ENCODE peak calls at places on chromosome 15, in five cellular contexts. K is fibroblast of lung, G is Caco-2, M is HCT116, T is Peyer's patch. R is an unnamed sample. For H3K9me3 and H3K4me1, the result is how much of the 10 kb centered on the place peaks cover.

GRCh38 chr15:95822946-95823345 is 507.6 kb upstream of the NR2F2 start:
- DNase-seq in K (no peak), M (no peak), T (no peak), G (no peak), R (no peak)

GRCh38 chr15:40051616-40052415 is 12.8 kb upstream of the SRP14 start:
- DNase-seq in G (peak), K (no peak), T (peak), M (no peak), R (no peak)

GRCh38 chr15:80978685-80979084 is 10.9 kb downstream of the MESD start:
- DNase-seq in K (peak), M (no peak), T (no peak), G (no peak), R (no peak)

GRCh38 chr15:70088427-70088826 is 9.3 kb downstream of the TLE3 start:
- DNase-seq in G (no peak), K (no peak), T (no peak), M (no peak), R (no peak)

GRCh38 chr15:69272139-69272538 is 26.6 kb upstream of the PAQR5 start:
- DNase-seq in G (no peak), T (no peak), M (no peak), K (no peak), R (no peak)

GRCh38 chr15:92565351-92566125 is 90.0 kb downstream of the FAM174B start:
- DNase-seq in G (no peak), K (no peak), M (no peak), T (no peak), R (peak)

GRCh38 chr15:93250905-93251304 is 161.9 kb upstream of the RGMA start:
- DNase-seq in T (no peak), K (no peak), G (no peak), M (no peak), R (no peak)

GRCh38 chr15:78709263-78709882 is 68.4 kb upstream of the CHRNB4 start:
- DNase-seq in T (peak), G (peak), K (no peak), M (peak), R (peak)

GRCh38 chr15:98549003-98549402 is 99.3 kb upstream of the IGF1R start:
- DNase-seq in T (no peak), M (no peak), G (no peak), K (no peak), R (no peak)

GRCh38 chr15:75921732-75922703 is 18.3 kb downstream of the FBXO22 start:
- DNase-seq in T (no peak), G (peak), M (peak), K (peak), R (no peak)

GRCh38 chr15:31091531-31091930 is 10.0 kb downstream of the TRPM1 start:
- DNase-seq in K (peak), G (no peak), M (no peak), T (no peak), R (no peak)

GRCh38 chr15:34812369-34812768 is 17.0 kb upstream of the ACTC1 start:
- DNase-seq in K (peak), T (no peak), M (no peak), G (no peak), R (no peak)

GRCh38 chr15:59501531-59502113 is 63.6 kb downstream of the FAM81A start:
- DNase-seq in K (peak), T (no peak), M (peak), G (peak), R (no peak)

GRCh38 chr15:41809121-41809520 is 18.8 kb upstream of the JMJD7 start:
- DNase-seq in K (no peak), M (no peak), G (no peak), T (no peak), R (no peak)

GRCh38 chr15:39594056-39594763 is 13.3 kb downstream of the THBS1 start:
- DNase-seq in M (no peak), G (no peak), K (peak), T (no peak), R (no peak)

GRCh38 chr15:89784686-89784960 is 8.5 kb downstream of the MESP2 start:
- DNase-seq in G (no peak), K (no peak), T (no peak), M (no peak), R (no peak)

GRCh38 chr15:99969261-99969960 is 236.2 kb upstream of the LYSMD4 start:
- DNase-seq in K (no peak), M (no peak), T (no peak), G (no peak), R (no peak)

GRCh38 chr15:71476823-71477222 is 333.5 kb upstream of the NR2E3 start:
- DNase-seq in T (no peak), M (no peak), G (no peak), K (no peak), R (no peak)

GRCh38 chr15:27681038-27681437 is 418.1 kb downstream of the OCA2 start:
- DNase-seq in M (no peak), T (no peak), K (peak), G (peak), R (no peak)

GRCh38 chr15:88467935-88468528 is 524 bp downstream of the MRPS11 start:
- DNase-seq in G (peak), M (no peak), K (no peak), T (no peak), R (peak)

GRCh38 chr15:80744826-80745225 is 34.3 kb upstream of the CEMIP start:
- DNase-seq in K (peak), G (no peak), M (no peak), T (no peak), R (no peak)

GRCh38 chr15:54559405-54560064 is 581.3 kb downstream of the UNC13C start:
- DNase-seq in T (no peak), K (no peak), G (no peak), M (no peak), R (no peak)

GRCh38 chr15:62491642-62492041 is 326.6 kb upstream of the C2CD4B start:
- DNase-seq in T (no peak), G (peak), K (peak), M (no peak), R (no peak)

GRCh38 chr15:73570355-73571032 is 62.7 kb downstream of the NPTN start:
- DNase-seq in G (no peak), M (no peak), T (no peak), K (no peak), R (no peak)

GRCh38 chr15:90871097-90871715 is 2.8 kb downstream of the FURIN start:
- DNase-seq in K (peak), G (peak), M (no peak), T (no peak), R (no peak)

GRCh38 chr15:30990451-30991300 is 752 bp downstream of the MTMR10 start:
- DNase-seq in T (no peak), M (no peak), G (no peak), K (peak), R (no peak)

GRCh38 chr15:83571820-83572707 is 81.9 kb upstream of the ADAMTSL3 start:
- DNase-seq in G (peak), T (no peak), M (peak), K (peak), R (no peak)

GRCh38 chr15:39426552-39427532 is 154.0 kb upstream of the THBS1 start:
- DNase-seq in M (no peak), K (peak), T (peak), G (no peak), R (peak)

DNA sequence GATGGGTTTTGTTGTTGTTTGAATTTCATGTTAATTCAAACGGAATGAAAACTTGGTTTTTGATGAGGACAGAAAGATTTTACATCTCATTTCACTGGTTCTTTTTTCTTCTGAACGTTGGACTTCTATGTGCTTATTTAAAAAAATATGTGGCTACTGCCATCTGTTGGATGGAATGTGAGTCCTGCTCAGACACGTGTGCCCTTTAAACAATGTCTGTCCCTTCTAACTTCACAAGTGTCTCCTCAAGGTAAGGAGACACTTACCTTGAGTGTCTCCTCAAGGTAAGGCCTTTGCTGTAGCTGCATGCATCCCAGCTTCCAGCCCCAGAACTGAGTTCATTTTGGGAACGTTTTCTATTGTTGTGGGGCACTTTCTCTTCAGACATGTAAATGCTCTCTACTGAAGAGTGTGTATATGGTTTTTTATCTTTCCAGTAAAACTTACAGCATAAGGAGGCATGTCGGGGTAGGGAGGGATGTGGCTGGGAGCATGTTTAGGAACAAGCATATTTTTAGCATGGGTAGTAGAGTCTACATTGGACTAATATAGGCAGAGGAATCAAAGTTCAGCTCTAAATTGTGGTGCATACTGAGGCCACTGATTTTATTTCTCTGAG is 63.1 kb upstream of the UBE3A start:
- DNase-seq in G (peak), K (peak), M (peak), T (no peak), R (no peak)
- TF ChIP-seq CTCF in G (peak), K (peak), M (peak), T (peak), R (peak)

DNA sequence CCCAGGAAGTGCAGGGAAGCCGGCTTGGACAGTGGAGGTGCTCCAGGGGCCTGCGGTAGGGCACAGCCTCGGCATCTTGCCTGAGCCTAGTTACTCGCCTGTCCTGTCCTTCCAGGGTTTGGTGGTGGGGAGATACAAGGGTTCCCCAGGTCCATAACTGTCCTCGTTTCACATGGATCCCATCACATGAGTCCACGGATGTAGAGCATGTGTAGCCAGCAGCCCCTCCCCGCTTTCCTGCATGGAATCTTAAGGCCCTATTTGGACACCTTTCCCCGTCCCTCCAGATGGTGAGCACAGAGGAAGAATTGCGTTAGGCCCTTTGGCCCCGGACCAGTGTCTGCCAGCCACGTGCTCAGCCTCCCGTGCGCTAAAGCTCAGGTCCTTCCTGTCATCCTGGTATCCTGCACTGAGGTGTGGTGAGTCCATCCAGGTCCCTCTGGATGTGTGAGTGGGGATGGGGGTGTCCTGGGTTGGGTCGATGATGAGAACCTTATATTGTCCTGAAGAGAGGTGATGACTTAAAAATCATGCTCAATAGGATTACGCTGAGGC is 230.4 kb downstream of the SNRPN start:
- DNase-seq in M (no peak), T (no peak), G (no peak), K (no peak), R (no peak)
- H3K9me3 ChIP-seq in M (under half), T (under half), G (under half), K (under half), R (half or more)

DNA sequence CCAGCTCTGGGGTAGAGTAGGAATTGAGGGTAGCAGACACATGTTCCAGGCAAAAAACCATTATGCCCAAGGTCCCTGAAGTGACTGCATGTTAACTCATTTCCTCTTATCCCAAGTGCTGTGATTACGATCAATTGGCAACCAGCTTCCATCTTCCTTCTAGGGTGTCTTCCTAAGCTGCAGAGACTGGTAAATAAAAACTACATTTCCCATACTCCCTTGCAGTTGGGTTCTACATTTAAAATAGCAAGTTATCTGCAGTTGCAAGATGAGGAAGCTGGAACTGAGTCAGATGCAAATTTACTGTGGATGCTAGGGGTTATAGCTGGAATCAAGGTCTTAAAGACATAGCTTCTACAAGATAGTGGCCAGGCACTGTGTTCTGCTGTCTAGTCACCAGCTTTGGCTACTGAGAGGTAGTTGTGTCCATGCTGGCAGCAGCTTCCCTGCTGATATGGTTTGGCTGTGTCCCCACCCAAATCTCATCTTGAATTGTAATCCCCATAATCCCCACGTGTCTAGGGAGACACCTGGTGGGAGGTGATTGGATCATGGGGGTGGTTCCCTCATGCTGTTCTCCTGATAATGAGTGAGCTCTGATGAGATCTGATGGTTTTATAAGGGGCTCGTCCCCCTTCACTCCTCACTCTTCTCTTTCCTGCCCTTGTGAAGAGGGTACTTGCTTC is 51.3 kb upstream of the FBN1 start:
- DNase-seq in G (no peak), K (peak), T (no peak), M (no peak), R (no peak)
- H3K4me1 ChIP-seq in G (under half), K (under half), T (under half), M (under half), R (under half)

GRCh38 chr15:52031542-52031941 is 12.5 kb downstream of the MAPK6 start:
- DNase-seq in T (no peak), G (no peak), K (peak), M (no peak), R (no peak)
- TF ChIP-seq CTCF in T (no peak), G (no peak), K (no peak), M (no peak), R (no peak)

GRCh38 chr15:56227315-56227714 is 16.4 kb downstream of the RFX7 start:
- DNase-seq in K (no peak), G (no peak), T (no peak), M (no peak), R (no peak)
- H3K9me3 ChIP-seq in K (under half), G (under half), T (under half), M (under half), R (under half)

GRCh38 chr15:63493451-63493850 is 10.9 kb upstream of the USP3 start:
- DNase-seq in K (no peak), G (no peak), M (no peak), T (no peak), R (no peak)

GRCh38 chr15:63495343-63495742 is 9.1 kb upstream of the USP3 start:
- DNase-seq in G (no peak), M (no peak), K (no peak), T (no peak), R (peak)

GRCh38 chr15:63494406-63494805 is 10.0 kb upstream of the USP3 start:
- DNase-seq in T (no peak), K (no peak), M (no peak), G (no peak), R (peak)

GRCh38 chr15:63497642-63498100 is 6.7 kb upstream of the USP3 start:
- DNase-seq in G (no peak), K (no peak), M (no peak), T (peak), R (no peak)

GRCh38 chr15:63495780-63496179 is 8.6 kb upstream of the USP3 start:
- DNase-seq in G (no peak), T (no peak), K (no peak), M (no peak), R (peak)
- H3K4me1 ChIP-seq in G (under half), T (under half), K (under half), M (under half), R (under half)

DNA sequence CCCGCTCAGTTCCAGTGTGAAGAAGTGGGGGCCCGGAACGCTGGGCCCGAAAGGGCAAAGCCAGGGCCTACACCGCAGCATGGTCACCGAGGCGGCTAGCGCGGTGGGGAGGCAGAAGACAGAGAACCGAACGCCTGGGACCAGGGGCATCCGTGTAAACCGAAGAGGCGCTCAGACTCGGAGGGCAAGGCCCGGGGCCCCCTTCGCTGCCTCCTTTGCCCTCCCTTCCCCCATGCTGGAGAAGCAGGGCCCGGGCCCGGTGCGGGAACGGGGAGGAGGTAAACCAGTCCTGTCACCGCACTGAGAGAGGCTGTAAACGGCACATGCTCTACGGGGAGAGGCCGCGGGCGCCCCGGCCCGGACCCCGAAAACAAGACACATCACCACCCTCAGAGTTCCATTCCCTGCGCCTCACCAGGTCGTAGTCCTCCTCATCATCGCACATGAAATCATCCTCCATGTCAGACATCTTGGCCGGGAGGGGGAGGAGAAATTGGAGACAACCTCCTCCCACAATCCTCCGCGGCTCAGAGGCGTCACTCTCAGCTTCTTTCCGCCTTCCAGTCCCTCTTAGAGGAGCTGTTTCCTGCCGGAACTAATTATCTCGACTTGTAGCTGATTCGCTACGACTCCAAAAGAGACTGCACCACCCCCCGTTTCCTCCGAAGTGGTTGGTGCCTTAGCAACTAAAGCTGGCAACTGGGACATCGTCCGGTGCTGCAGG is at the start of gene COPS2:
- DNase-seq in M (peak), T (peak), K (peak), G (peak), R (peak)
- TF ChIP-seq CTCF in M (no peak), T (no peak), K (no peak), G (no peak), R (peak)

DNA sequence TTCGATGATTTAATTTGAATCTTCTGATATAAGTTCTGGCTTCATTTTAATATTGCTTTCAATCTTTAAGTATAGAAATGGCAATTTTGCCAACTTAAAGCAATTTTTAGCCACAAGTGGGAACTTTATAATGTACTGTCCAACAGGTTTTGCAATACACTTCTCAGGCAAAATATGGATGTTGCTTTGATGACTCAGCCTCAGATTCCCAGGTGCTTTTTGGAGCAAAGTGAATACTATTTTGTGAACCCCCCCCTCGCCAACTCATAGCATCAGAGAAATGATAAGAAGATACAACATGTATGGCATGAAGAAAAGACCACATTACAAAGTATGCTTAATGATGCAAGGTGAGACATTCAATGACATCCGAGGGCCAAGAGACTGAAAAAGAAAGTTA is 158.1 kb downstream of the GABRB3 start:
- DNase-seq in M (no peak), T (no peak), K (no peak), G (no peak), R (no peak)
- H3K9me3 ChIP-seq in M (under half), T (under half), K (under half), G (under half), R (under half)

DNA sequence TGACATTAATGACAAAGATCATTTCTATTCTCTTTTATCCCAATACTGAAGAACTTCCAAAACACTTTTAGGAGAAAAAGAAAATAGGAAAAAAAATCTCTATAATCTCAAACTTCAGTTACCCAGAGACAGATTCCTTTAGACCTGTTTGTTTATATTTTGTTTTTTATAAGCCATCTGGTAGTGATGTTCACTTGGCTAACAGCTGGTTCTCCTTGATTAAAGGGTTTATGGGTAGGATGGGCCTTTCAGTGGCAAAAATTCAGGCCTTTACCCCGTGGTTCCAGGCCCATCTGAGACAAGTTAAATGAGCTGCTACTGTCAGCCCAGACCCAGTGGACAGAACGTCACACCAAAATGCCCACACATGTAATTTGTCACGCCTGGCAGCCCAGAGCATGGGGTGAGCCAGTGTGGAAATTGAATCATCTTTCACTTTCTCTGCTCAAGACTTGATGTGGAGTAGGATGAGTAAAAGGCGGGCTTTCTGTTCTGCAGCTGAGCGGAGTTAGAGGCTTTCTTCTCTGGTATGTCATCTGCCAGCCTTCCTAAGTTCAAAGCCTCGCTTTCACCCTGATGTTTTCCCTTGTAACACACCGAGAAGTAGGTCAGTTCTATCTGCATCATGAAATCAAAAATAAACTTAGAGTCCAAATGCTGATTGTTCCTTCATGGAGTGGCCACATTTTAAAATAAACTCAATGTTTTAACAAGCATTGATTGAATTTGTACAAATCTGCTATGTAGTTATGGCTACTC is 62.5 kb upstream of the SKOR1 start:
- DNase-seq in M (no peak), K (no peak), T (peak), G (no peak), R (peak)
- H3K4me1 ChIP-seq in M (under half), K (under half), T (under half), G (under half), R (under half)

R was measured in esophagus muscularis mucosa.